ENCODE peak calls at places on chromosomes 1 and 21, in eight cellular contexts. V, N, B, C, S, H, P and U are unnamed samples.

GRCh38 chr21:31446206-31446900 is 102.3 kb upstream of the TIAM1 start:
- DNase-seq in V (peak), N (peak), B (no peak), C (no peak), S (peak), H (no peak), P (no peak), U (no peak)

GRCh38 chr1:185050823-185051451 is 5.6 kb downstream of the RNF2 start:
- DNase-seq in V (no peak), N (no peak), B (no peak), C (no peak), S (no peak), H (no peak), P (no peak), U (no peak)

GRCh38 chr1:196309386-196309785 is 298.9 kb downstream of the KCNT2 start:
- DNase-seq in V (no peak), N (no peak), B (no peak), C (no peak), S (peak), H (peak), P (no peak), U (no peak)

GRCh38 chr1:191963286-191963685 is 195.0 kb upstream of the RGS18 start:
- DNase-seq in V (peak), N (no peak), B (no peak), C (no peak), S (no peak), H (no peak), P (no peak), U (no peak)

GRCh38 chr1:90716552-90717355 is at the start of gene BARHL2:
- DNase-seq in V (no peak), N (no peak), B (no peak), C (no peak), S (no peak), H (no peak), P (no peak), U (no peak)

GRCh38 chr1:110874303-110875215 is 1.6 kb downstream of the CD53 start:
- DNase-seq in V (no peak), N (no peak), B (no peak), C (no peak), S (peak), H (no peak), P (no peak), U (peak)

GRCh38 chr1:15802234-15802965 is 5.0 kb downstream of the UQCRHL start:
- DNase-seq in V (no peak), N (no peak), B (no peak), C (no peak), S (no peak), H (no peak), P (no peak), U (no peak)

GRCh38 chr1:36151845-36152203 is 2.5 kb upstream of the TRAPPC3 start:
- DNase-seq in V (no peak), N (no peak), B (no peak), C (peak), S (no peak), H (no peak), P (no peak), U (no peak)

GRCh38 chr1:39646232-39647081 is 7.0 kb upstream of the HEYL start:
- DNase-seq in V (peak), N (no peak), B (no peak), C (peak), S (no peak), H (no peak), P (no peak), U (peak)

DNA sequence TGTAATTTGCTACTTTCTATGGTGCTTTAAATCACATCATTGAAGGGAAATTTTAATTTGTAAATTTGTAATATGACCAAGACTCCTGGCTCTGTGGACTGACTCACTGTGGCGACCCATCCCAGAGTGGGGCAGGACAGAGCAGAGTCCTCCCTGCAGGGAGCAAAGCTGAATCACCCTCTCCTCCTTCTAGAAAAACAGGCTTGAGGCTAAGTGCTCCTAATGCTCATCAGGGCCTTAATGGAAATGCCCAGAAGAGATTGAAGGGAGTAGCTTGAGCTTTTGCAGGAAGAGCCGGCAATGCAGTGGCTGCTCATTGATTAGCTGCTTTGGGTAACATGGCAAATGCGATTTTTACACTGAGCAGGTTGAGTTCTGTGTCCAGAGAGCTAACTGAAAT is 16.8 kb downstream of the S100A10 start:
- DNase-seq in V (peak), N (no peak), B (no peak), C (no peak), S (peak), H (no peak), P (no peak), U (no peak)
- H3K27ac ChIP-seq in V (no peak), N (no peak), B (peak), C (no peak), S (no peak), H (peak), P (no peak), U (no peak)

GRCh38 chr1:9244501-9245229 is 10.1 kb downstream of the H6PD start:
- DNase-seq in V (no peak), N (no peak), B (peak), C (no peak), S (peak), H (no peak), P (no peak), U (peak)
- H3K27ac ChIP-seq in V (no peak), N (no peak), B (no peak), C (no peak), S (peak), H (no peak), P (no peak), U (peak)

GRCh38 chr1:47788761-47789160 is 208.4 kb downstream of the TRABD2B start:
- DNase-seq in V (no peak), N (no peak), B (no peak), C (no peak), S (no peak), H (no peak), P (no peak), U (no peak)

GRCh38 chr1:47786301-47786700 is 210.9 kb downstream of the TRABD2B start:
- DNase-seq in V (no peak), N (no peak), B (no peak), C (no peak), S (no peak), H (no peak), P (no peak), U (no peak)

GRCh38 chr1:47785561-47786271 is 211.5 kb downstream of the TRABD2B start:
- DNase-seq in V (no peak), N (no peak), B (no peak), C (peak), S (peak), H (no peak), P (no peak), U (no peak)

GRCh38 chr1:47785118-47785517 is 212.1 kb downstream of the TRABD2B start:
- DNase-seq in V (no peak), N (no peak), B (no peak), C (no peak), S (no peak), H (no peak), P (no peak), U (no peak)

DNA sequence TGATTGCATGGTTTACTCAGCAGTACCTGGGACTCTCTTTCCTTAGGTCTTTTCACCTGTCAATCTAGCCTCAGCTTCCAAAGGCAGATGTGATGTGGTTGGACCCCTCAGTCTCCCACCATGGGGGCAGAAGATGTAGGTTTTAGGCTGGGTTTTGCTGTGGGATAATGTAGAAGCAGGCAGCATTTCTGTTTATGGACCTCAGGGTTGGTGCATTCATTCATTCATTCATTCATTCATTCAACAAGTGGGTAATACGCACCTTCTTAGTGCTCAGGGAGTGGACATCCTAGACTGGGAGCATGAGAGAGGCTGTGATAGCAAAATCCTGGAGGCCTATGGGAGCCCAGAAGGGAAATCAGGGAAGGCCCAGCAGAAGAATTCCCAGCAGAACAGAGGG is 209.6 kb downstream of the TRABD2B start:
- DNase-seq in V (no peak), N (no peak), B (no peak), C (no peak), S (no peak), H (no peak), P (no peak), U (no peak)
- H3K27ac ChIP-seq in V (no peak), N (no peak), B (no peak), C (no peak), S (no peak), H (no peak), P (no peak), U (no peak)

GRCh38 chr1:220706480-220706879 is 16.3 kb downstream of the C1orf115 start:
- DNase-seq in V (no peak), N (no peak), B (no peak), C (no peak), S (peak), H (no peak), P (no peak), U (no peak)
- H3K27ac ChIP-seq in V (no peak), N (no peak), B (no peak), C (peak), S (peak), H (no peak), P (no peak), U (no peak)

DNA sequence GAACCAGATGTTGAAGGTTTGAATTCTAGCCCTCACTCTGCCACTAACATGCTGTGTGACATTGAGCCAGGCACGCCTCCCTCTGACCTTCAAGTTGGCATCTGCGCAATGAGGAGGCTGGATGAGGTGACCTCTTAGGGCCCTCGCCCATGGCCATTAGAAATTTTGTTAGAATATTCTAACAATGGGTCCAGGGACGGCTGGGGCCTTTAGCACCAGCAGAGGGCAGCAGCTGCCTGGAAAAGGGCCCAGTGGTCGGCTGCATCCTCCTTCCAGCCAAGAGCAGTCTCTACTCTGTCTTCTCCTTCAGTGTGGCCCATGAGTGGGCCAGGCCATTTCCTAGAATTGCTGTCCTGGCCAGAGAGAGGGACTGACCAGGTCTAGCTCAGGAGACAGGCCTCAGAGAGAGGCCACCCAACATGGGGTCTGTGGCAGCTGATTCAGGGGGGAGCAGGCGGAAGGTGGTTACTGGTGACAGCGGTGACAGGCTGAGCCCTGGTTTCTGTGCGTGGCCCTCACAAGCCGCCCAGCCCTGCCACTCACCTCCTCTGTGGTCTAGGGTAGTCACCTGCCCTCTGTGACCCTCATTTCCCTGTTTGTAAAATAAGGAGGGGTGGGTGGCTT is 101.3 kb upstream of the ACTL8 start:
- DNase-seq in V (peak), N (no peak), B (no peak), C (no peak), S (peak), H (no peak), P (peak), U (no peak)
- H3K27ac ChIP-seq in V (no peak), N (no peak), B (no peak), C (no peak), S (no peak), H (no peak), P (no peak), U (no peak)

DNA sequence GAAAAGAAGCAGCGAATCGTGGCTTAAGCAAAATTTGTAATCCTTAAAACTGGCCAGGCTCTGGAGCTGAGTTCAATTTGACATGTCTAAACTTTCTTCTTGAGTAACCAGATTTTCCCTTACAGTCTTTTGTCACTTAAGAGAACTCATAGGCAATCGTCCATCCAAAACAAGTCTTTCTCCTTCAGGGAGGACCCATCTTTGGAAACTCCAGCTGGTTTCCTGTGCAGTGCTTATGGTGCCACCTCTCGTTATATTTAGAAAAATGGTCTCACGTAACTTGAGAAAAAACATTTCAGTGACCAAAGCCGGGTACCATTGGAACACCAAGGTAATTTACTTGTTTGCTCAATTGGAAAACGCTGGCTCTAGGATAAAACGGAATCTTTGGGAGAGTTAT is 1.9 kb upstream of the PTTG1IP start:
- DNase-seq in V (no peak), N (no peak), B (no peak), C (no peak), S (peak), H (no peak), P (no peak), U (no peak)
- H3K27ac ChIP-seq in V (no peak), N (peak), B (peak), C (peak), S (peak), H (no peak), P (no peak), U (peak)